ENCODE peak calls at places on chromosomes 5 and 9, in four cellular contexts. N is HepG2, P is HCT116, V is GM12878. O is an unnamed sample.

GRCh38 chr9:81635526-81636279 is 53.6 kb downstream of the TLE1 start:
- DNase-seq in N (no peak), P (no peak), V (no peak), O (no peak)

GRCh38 chr5:74631088-74631960 is 9.2 kb downstream of the ENC1 start:
- DNase-seq in N (no peak), P (no peak), V (peak; percentile 97), O (no peak)

GRCh38 chr5:143019157-143019556 is 249.0 kb downstream of the ARHGAP26 start:
- DNase-seq in N (no peak), P (no peak), V (no peak), O (no peak)

GRCh38 chr5:56525117-56525516 is 290.2 kb upstream of the MAP3K1 start:
- DNase-seq in N (no peak), P (no peak), V (no peak), O (no peak)

GRCh38 chr9:25724424-25724823 is 46.2 kb upstream of the TUSC1 start:
- DNase-seq in N (no peak), P (no peak), V (no peak), O (no peak)

GRCh38 chr5:95631265-95631957 is 11.5 kb downstream of the GPR150 start:
- DNase-seq in N (no peak), P (no peak), V (no peak), O (no peak)

GRCh38 chr9:131578778-131579504 is 33.6 kb downstream of the PRRT1B start:
- DNase-seq in N (no peak), P (no peak), V (peak; percentile 16), O (no peak)

GRCh38 chr5:170238456-170238855 is 5.7 kb downstream of the C5orf58 start:
- DNase-seq in N (no peak), P (no peak), V (no peak), O (no peak)

GRCh38 chr5:91137647-91138046 is 245.5 kb downstream of the ARRDC3 start:
- DNase-seq in N (no peak), P (no peak), V (no peak), O (no peak)

GRCh38 chr5:178298283-178298807 is 65.7 kb upstream of the PHYKPL start:
- DNase-seq in N (no peak), P (no peak), V (no peak), O (no peak)

GRCh38 chr5:30808996-30809395 is 384.5 kb upstream of the CDH6 start:
- DNase-seq in N (no peak), P (no peak), V (no peak), O (no peak)

GRCh38 chr9:106927916-106928315 is 65.0 kb downstream of the ZNF462 start:
- DNase-seq in N (no peak), P (no peak), V (no peak), O (no peak)

GRCh38 chr5:654071-654778 is 38.9 kb downstream of the TPPP start:
- DNase-seq in N (no peak), P (no peak), V (no peak), O (no peak)

GRCh38 chr9:113472199-113472598 is 8.7 kb downstream of the RGS3 start:
- DNase-seq in N (no peak), P (no peak), V (no peak), O (no peak)

GRCh38 chr5:17206021-17206420 is 11.4 kb upstream of the BASP1 start:
- DNase-seq in N (no peak), P (no peak), V (no peak), O (no peak)

GRCh38 chr5:178454308-178454707 is 135.9 kb downstream of the COL23A1 start:
- DNase-seq in N (no peak), P (no peak), V (no peak), O (no peak)

GRCh38 chr9:93949694-93950449 is 5.3 kb downstream of the BARX1 start:
- DNase-seq in N (no peak), P (peak; percentile 29), V (no peak), O (no peak)

GRCh38 chr9:100099722-100100042 is 639 bp downstream of the INVS start:
- DNase-seq in N (peak; percentile 35), P (peak; percentile 12), V (no peak), O (peak; percentile 5)

GRCh38 chr9:109843651-109844050 is 63.7 kb downstream of the PALM2AKAP2 start:
- DNase-seq in N (no peak), P (no peak), V (no peak), O (no peak)

GRCh38 chr5:172902497-172903472 is 56.4 kb upstream of the RPL26L1 start:
- DNase-seq in N (peak; percentile 90), P (peak; percentile 8), V (no peak), O (no peak)

GRCh38 chr9:14501366-14501765 is 187.4 kb upstream of the NFIB start:
- DNase-seq in N (no peak), P (no peak), V (no peak), O (no peak)

GRCh38 chr5:633521-633955 is 21.4 kb downstream of the CEP72 start:
- DNase-seq in N (no peak), P (no peak), V (no peak), O (no peak)

GRCh38 chr9:122228906-122229837 is at the start of gene LHX6:
- DNase-seq in N (no peak), P (no peak), V (no peak), O (no peak)

GRCh38 chr9:121853617-121854395 is 202.4 kb downstream of the DAB2IP start:
- DNase-seq in N (no peak), P (no peak), V (no peak), O (no peak)

GRCh38 chr5:77960305-77960704 is 184.2 kb upstream of the TBCA start:
- DNase-seq in N (no peak), P (no peak), V (no peak), O (no peak)

GRCh38 chr9:113907282-113907681 is 31.2 kb downstream of the ZNF618 start:
- DNase-seq in N (no peak), P (no peak), V (no peak), O (no peak)

GRCh38 chr5:74394543-74394923 is 246.0 kb downstream of the ENC1 start:
- DNase-seq in N (peak; percentile 20), P (no peak), V (no peak), O (no peak)

GRCh38 chr5:148730955-148731898 is 76.9 kb upstream of the HTR4 start:
- DNase-seq in N (peak; percentile 79), P (peak; percentile 83), V (peak; percentile 43), O (peak; percentile 65)

DNA sequence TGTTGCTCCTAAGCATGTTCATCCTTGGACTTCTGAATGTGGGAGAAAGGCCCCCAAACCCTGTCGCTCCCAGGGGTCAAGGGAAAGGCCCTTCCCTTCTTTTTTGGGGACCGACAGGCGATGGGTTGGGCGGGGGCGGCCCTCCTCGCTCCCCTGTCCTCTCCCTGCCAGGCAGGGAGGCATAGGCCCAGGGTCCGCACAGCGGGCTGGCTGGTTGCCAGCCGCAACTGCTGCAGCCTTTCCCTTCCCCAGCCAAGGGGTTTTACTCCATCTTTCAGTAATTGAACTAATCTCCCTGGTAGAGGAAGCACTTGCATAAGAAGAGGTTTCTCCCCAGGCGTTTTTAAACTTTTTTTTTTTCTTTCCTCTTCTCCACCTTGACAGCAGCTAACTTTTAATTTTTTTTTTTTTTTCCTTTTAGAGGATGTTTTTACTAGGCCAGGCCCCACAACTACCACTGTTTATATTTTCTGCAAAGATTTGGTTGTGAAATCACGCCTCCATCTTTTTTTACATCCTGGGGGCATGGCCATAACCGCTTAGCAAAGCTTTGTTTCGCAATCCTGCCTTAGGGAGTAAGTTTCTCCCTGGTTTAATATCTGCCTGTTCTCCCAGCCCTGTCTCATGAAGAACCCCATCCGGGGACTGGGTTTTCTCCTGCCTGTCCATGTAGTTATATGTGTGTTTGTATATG is 216.9 kb upstream of the ZNF608 start:
- DNase-seq in N (peak; percentile 2), P (no peak), V (no peak), O (peak; percentile 71)
- TF ChIP-seq ZNF274 in N (no peak), P (no peak), V (no peak), O (no peak)

GRCh38 chr9:136544549-136545064 is 1.2 kb downstream of the NOTCH1 start:
- DNase-seq in N (no peak), P (no peak), V (no peak), O (no peak)
- H3K36me3 ChIP-seq in N (no peaks in the 10 kb centered on the region), P (peaks cover 15% of the 10 kb centered on the region), V (no peaks in the 10 kb centered on the region), O (peaks cover 45% of the 10 kb centered on the region)

DNA sequence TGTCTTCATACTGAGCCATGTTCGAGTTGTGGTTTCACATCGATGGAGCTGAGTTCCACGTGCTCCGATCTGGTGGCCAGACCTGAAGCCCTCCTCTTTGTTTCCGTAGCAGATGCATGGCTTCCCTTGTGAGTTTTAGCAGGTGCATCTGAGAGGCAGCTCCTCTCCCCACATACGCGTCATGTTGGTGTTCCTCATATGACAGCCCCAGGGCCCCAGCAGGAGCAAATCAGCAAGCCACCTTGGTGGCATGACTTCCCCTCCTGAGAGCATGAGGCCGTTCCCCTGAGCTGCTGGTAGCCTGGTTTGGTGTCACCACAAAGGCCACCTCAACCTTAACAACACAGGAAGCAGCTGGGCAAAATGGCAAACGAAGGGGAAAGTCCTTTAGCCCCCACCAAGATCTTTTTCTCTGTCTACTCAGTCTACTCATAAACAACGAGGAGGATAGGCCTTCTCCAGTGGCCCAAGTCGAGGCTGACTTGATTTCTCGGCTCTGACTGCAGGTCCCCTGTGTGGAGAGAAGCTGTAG is 5.9 kb downstream of the CYFIP2 start:
- DNase-seq in N (no peak), P (no peak), V (peak; percentile 93), O (no peak)
- TF ChIP-seq ZNF274 in N (no peak), P (no peak), V (no peak), O (no peak)

GRCh38 chr9:31119882-31120481 is 1264.5 kb upstream of the ACO1 start:
- DNase-seq in N (peak; percentile 19), P (peak; percentile 6), V (no peak), O (no peak)
- H3K36me3 ChIP-seq in N (no peaks in the 10 kb centered on the region), P (no peaks in the 10 kb centered on the region), V (no peaks in the 10 kb centered on the region), O (no peaks in the 10 kb centered on the region)

GRCh38 chr9:7338586-7339281 is 460.8 kb downstream of the DMAC1 start:
- DNase-seq in N (no peak), P (no peak), V (no peak), O (no peak)

GRCh38 chr9:7328453-7328852 is 471.1 kb downstream of the DMAC1 start:
- DNase-seq in N (peak; percentile 11), P (no peak), V (no peak), O (no peak)

GRCh38 chr9:7333714-7334113 is 465.9 kb downstream of the DMAC1 start:
- DNase-seq in N (no peak), P (no peak), V (no peak), O (no peak)

GRCh38 chr9:7336356-7337075 is 463.1 kb downstream of the DMAC1 start:
- DNase-seq in N (no peak), P (no peak), V (no peak), O (no peak)

GRCh38 chr9:7332780-7333179 is 466.8 kb downstream of the DMAC1 start:
- DNase-seq in N (no peak), P (no peak), V (no peak), O (no peak)
- TF ChIP-seq ZNF274 in N (no peak), P (no peak), V (no peak), O (no peak)

DNA sequence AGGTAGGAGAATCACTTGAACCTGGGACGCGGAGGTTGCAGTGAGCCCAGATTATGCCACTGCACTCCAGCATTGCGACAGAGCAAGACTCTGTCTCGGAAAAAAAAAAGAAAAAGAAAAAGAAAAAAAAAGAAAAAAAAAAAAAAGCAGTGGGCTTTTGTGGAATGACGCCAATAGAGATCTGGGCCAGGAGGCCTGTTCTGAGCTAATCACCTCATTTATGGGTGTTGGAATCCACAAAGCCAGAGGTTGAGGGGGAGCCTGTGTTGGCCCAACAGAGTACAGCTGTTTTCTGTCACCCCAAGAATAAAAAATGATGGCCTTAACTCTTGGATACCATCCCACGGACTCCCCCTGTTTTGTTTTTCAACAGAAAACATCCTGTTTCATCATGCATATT is 18.5 kb downstream of the OSTF1 start:
- DNase-seq in N (no peak), P (no peak), V (no peak), O (no peak)
- H3K36me3 ChIP-seq in N (no peaks in the 10 kb centered on the region), P (no peaks in the 10 kb centered on the region), V (peaks cover 4% of the 10 kb centered on the region), O (no peaks in the 10 kb centered on the region)

GRCh38 chr9:77807295-77807694 is 159.2 kb upstream of the GNA14 start:
- DNase-seq in N (peak; percentile 84), P (no peak), V (no peak), O (no peak)
- TF ChIP-seq ZNF274 in N (no peak), P (no peak), V (no peak), O (no peak)

O was measured in NT2/D1.